ENCODE peak calls at places on chromosomes 5 and 9, in four cellular contexts. A, Z, T and I are unnamed samples.

GRCh38 chr9:124834586-124834985 is 18.7 kb upstream of the WDR38 start:
- DNase-seq in A (no peak), Z (peak; percentile 6), T (no peak), I (no peak)

GRCh38 chr9:89418112-89418872 is 79.6 kb downstream of the SEMA4D start:
- DNase-seq in T (no peak), A (no peak), Z (no peak), I (no peak)

GRCh38 chr5:96909435-96909834 is 26.4 kb upstream of the LNPEP start:
- DNase-seq in T (no peak), A (peak; percentile 27), Z (no peak), I (no peak)

GRCh38 chr5:124888622-124889521 is 142.4 kb upstream of the ZNF608 start:
- DNase-seq in T (no peak), Z (no peak), A (no peak), I (no peak)

GRCh38 chr5:17359451-17359965 is 138.5 kb upstream of the TAF11L2 start:
- DNase-seq in T (no peak), A (no peak), Z (no peak), I (no peak)

GRCh38 chr9:83992407-83992806 is 11.8 kb downstream of the RMI1 start:
- DNase-seq in Z (peak; percentile 15), T (no peak), A (peak; percentile 84), I (no peak)

GRCh38 chr9:124285903-124286291 is 28.1 kb downstream of the NEK6 start:
- DNase-seq in T (peak; percentile 70), Z (peak; percentile 36), A (no peak), I (no peak)

GRCh38 chr9:29325855-29326254 is 1752.6 kb upstream of the C9orf72 start:
- DNase-seq in T (no peak), Z (no peak), A (no peak), I (no peak)

GRCh38 chr9:95048225-95049087 is 269.1 kb downstream of the FANCC start:
- DNase-seq in T (no peak), Z (peak; percentile 94), A (peak; percentile 72), I (peak; percentile 66)

GRCh38 chr5:39117401-39117800 is 43.2 kb upstream of the RICTOR start:
- DNase-seq in A (no peak), Z (peak; percentile 67), T (no peak), I (no peak)

GRCh38 chr9:111691686-111692329 is 30.4 kb downstream of the GNG10 start:
- DNase-seq in T (no peak), Z (peak; percentile 16), A (peak; percentile 52), I (peak; percentile 10)

GRCh38 chr5:169893586-169893985 is 86.7 kb downstream of the INSYN2B start:
- DNase-seq in Z (no peak), T (no peak), A (no peak), I (no peak)

DNA sequence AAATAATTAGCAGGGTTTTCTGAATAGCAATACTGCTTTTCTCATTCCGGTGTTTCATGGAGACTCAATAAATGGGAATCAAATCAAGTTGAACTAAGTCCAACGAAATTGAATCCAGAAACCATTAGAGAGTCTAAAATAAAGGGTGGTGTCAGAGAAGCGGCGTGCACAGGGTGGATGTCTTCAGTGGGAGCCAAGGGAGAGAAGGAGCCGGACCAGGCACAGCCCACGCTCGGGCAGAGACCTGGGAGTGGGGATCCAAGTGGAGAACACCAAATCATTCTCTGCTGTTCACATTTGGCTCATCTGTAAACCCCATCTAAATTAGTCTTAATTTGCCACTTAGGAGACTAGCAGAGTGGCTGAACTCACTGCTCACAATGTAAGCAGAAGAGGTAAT is 40.1 kb upstream of the WWC1 start:
- DNase-seq in Z (no peak), T (no peak), A (no peak), I (no peak)
- TF ChIP-seq TARDBP in Z (no peak), T (no peak), A (no peak), I (no peak)

DNA sequence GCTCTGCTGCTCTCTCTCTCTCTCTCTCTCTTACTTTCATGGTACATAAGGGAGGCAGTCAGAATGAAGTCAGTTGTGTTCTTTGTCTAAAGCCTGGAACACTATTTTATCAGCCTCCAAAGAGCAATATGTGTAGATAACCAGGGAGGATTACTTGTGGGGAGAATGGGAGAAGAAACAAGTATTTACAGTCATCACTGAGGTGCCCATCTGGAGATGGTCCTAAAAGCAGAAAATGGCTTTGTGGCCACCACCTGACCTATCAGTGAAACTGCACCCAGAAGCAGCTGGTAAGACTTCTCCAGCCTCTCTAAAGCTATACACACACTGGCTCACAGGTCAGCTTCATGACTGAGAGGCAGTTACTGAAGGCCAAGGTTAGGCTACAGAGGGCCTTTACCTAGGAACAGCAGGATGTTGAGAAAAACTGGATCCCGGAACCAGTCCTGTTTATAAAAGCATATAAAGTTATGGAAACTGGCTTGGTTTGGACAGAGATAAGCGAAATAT is 75.1 kb downstream of the MRPS27 start:
- DNase-seq in A (peak; percentile 54), T (no peak), Z (peak; percentile 54), I (peak; percentile 40)
- TF ChIP-seq TARDBP in A (no peak), T (no peak), Z (no peak), I (no peak)

DNA sequence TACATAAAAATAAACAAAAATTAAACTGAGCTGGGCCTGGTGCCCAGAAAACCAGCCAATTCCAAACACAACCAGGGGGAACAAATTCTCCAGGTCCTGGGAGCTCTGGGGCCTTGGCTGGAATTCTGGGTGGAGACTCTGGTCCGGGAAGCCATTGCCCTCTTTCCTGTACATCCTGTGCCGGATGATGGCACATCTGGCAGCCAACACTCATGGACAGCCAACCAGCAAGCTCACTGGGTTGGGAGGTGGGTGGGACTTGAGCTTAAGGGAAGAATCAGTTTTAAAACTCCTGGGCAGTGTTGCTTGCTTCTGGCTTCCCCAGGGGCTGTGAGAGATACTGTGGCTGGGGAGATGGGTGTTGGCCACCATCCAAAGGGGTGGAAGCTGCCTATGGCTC is 56.1 kb downstream of the PCDH1 start:
- DNase-seq in T (no peak), A (no peak), Z (no peak), I (no peak)
- TF ChIP-seq TARDBP in T (no peak), A (no peak), Z (no peak), I (no peak)

GRCh38 chr9:12276451-12276850 is 416.7 kb upstream of the TYRP1 start:
- DNase-seq in Z (no peak), A (no peak), T (no peak), I (no peak)
- TF ChIP-seq TARDBP in Z (no peak), A (no peak), T (no peak), I (no peak)

GRCh38 chr9:68941780-68942459 is 72.0 kb downstream of the PRKACG start:
- DNase-seq in Z (no peak), T (no peak), A (no peak), I (no peak)
- TF ChIP-seq TARDBP in Z (no peak), T (no peak), A (no peak), I (no peak)